ENCODE peak calls at places on chromosomes 16 and 17, in six cellular contexts. K, C, Y, Z, D and U are unnamed samples.

GRCh38 chr17:13520899-13521572 is 80.7 kb downstream of the HS3ST3A1 start:
- DNase-seq in Z (no peak), Y (no peak), K (no peak), D (peak; percentile 29), C (no peak), U (no peak)

GRCh38 chr16:3112058-3112880 is at the start of gene ZNF205:
- DNase-seq in Y (peak; percentile 86), C (peak; percentile 68), K (no peak), D (no peak), Z (peak; percentile 73), U (peak; percentile 59)

GRCh38 chr17:35879748-35880654 is at the start of gene CCL5:
- DNase-seq in D (peak; percentile 78), K (no peak), Y (no peak), Z (no peak), C (no peak), U (peak; percentile 60)

GRCh38 chr16:74736531-74737157 is 36.0 kb upstream of the MLKL start:
- DNase-seq in Z (no peak), Y (no peak), K (no peak), C (no peak), D (no peak), U (peak; percentile 10)

GRCh38 chr17:39097537-39097936 is 53.9 kb downstream of the PLXDC1 start:
- DNase-seq in Y (no peak), K (no peak), D (no peak), Z (no peak), C (no peak), U (no peak)

GRCh38 chr17:72188801-72189200 is 68.0 kb downstream of the SOX9 start:
- DNase-seq in K (no peak), D (no peak), C (no peak), Y (no peak), Z (no peak), U (no peak)

GRCh38 chr16:5025171-5025632 is 8.5 kb downstream of the NAGPA start:
- DNase-seq in K (no peak), D (no peak), Y (no peak), C (no peak), Z (no peak), U (no peak)

GRCh38 chr16:78130083-78130608 is 30.7 kb downstream of the WWOX start:
- DNase-seq in K (no peak), C (no peak), Z (no peak), Y (no peak), D (no peak), U (no peak)

GRCh38 chr16:27817038-27817437 is 246.5 kb downstream of the GSG1L start:
- DNase-seq in K (no peak), Y (no peak), Z (no peak), D (no peak), C (no peak), U (no peak)

GRCh38 chr17:18996458-18996857 is 8.1 kb downstream of the FAM83G start:
- DNase-seq in C (no peak), Z (no peak), Y (no peak), K (no peak), D (no peak), U (no peak)

GRCh38 chr16:82456683-82457082 is 170.1 kb upstream of the CDH13 start:
- DNase-seq in Z (peak; percentile 57), Y (no peak), K (no peak), D (peak; percentile 10), C (no peak), U (peak; percentile 65)

GRCh38 chr16:68575082-68575481 is 36.0 kb downstream of the ZFP90 start:
- DNase-seq in K (no peak), C (no peak), Z (no peak), D (no peak), Y (no peak), U (peak; percentile 67)

GRCh38 chr17:69525920-69526841 is 111.7 kb downstream of the MAP2K6 start:
- DNase-seq in Z (no peak), Y (no peak), D (no peak), C (peak; percentile 43), K (no peak), U (peak; percentile 55)